ENCODE peak calls at places on chromosomes 13 and 19, in seven cellular contexts. R is mammary epithelial cell, J is NCI-H1092 treated with DMSO at 0.1 percent for 48 hours, Z is cardiac muscle cell, W is SHP77, L is RWPE1, Y is iris pigment epithelial cell. S is an unnamed sample.

GRCh38 chr13:104592545-104593250 is 1526.5 kb upstream of the SLC10A2 start:
- DNase-seq in L (no peak), R (no peak), Z (no peak), W (no peak), Y (no peak), J (no peak), S (no peak)

GRCh38 chr19:32336259-32337111 is 8.9 kb upstream of the ZNF507 start:
- DNase-seq in Z (peak), W (no peak), J (no peak), L (no peak), Y (peak), R (no peak), S (peak)

GRCh38 chr13:102394158-102395053 is 7.4 kb downstream of the FGF14 start:
- DNase-seq in J (peak), W (peak), Z (peak), L (peak), R (peak), Y (peak), S (peak)

GRCh38 chr13:73230714-73231113 is 171.9 kb downstream of the KLF5 start:
- DNase-seq in W (no peak), J (no peak), L (no peak), Y (peak), R (peak), Z (no peak), S (no peak)

GRCh38 chr19:9586764-9587163 is 2.5 kb upstream of the ZNF121 start:
- DNase-seq in Z (peak), R (peak), W (peak), J (peak), L (peak), Y (peak), S (peak)

GRCh38 chr19:53871448-53871847 is 3.8 kb downstream of the MYADM start:
- DNase-seq in Y (no peak), J (no peak), R (no peak), W (no peak), Z (no peak), L (no peak), S (no peak)

GRCh38 chr19:7970716-7971448 is 27.4 kb upstream of the TIMM44 start:
- DNase-seq in W (peak), J (peak), R (no peak), Y (peak), Z (peak), L (peak), S (peak)

GRCh38 chr13:21556051-21556450 is 47.9 kb downstream of the MICU2 start:
- DNase-seq in W (no peak), R (no peak), L (no peak), Y (peak), Z (no peak), J (no peak), S (no peak)

GRCh38 chr13:49625392-49626137 is 2.7 kb upstream of the ARL11 start:
- DNase-seq in Y (no peak), J (no peak), L (no peak), W (no peak), R (no peak), Z (no peak), S (no peak)

GRCh38 chr13:110756268-110756667 is 42.8 kb downstream of the ING1 start:
- DNase-seq in W (no peak), J (no peak), R (no peak), L (no peak), Y (peak), Z (no peak), S (no peak)

GRCh38 chr19:4807188-4807587 is 15.7 kb downstream of the FEM1A start:
- DNase-seq in R (no peak), W (no peak), L (no peak), Y (no peak), Z (no peak), J (no peak), S (no peak)

GRCh38 chr19:12779162-12779993 is 4.0 kb upstream of the HOOK2 start:
- DNase-seq in Y (peak), L (no peak), W (no peak), Z (peak), J (peak), R (peak), S (peak)

S was measured in NCI-H524.